ENCODE peak calls at places on chromosomes 7 and 10, in five cellular contexts. N is bronchial epithelial cell; D is cardiac muscle cell; M is RWPE2; U is CD8-positive, alpha-beta T cell. P is an unnamed sample.
A peak's percentile ranks its signal among the peaks of the same experiment; 100 is the strongest.

GRCh38 chr10:74063256-74063655 is 65.3 kb downstream of the VCL start:
- DNase-seq in M (no peak), D (peak; percentile 38), N (no peak), U (no peak), P (no peak)

GRCh38 chr10:97074256-97075145 is 111.3 kb downstream of the SLIT1 start:
- DNase-seq in M (no peak), N (no peak), D (no peak), U (no peak), P (no peak)

GRCh38 chr10:71927669-71928592 is 36.3 kb upstream of the CHST3 start:
- DNase-seq in N (peak; percentile 53), M (no peak), U (no peak), D (peak; percentile 38), P (no peak)

GRCh38 chr10:5413012-5413938 is 918 bp downstream of the NET1 start:
- DNase-seq in D (peak; percentile 74), M (peak; percentile 24), U (no peak), N (peak; percentile 63), P (peak; percentile 36)

GRCh38 chr7:149495785-149496641 is 1.6 kb downstream of the ZNF746 start:
- DNase-seq in M (no peak), D (peak; percentile 88), N (peak; percentile 43), U (no peak), P (no peak)

GRCh38 chr7:23467731-23468720 is 2.3 kb downstream of the IGF2BP3 start:
- DNase-seq in M (no peak), D (peak; percentile 69), N (no peak), U (no peak), P (peak; percentile 67)

GRCh38 chr7:135385209-135385608 is 124.7 kb downstream of the CNOT4 start:
- DNase-seq in M (no peak), N (peak; percentile 28), D (peak; percentile 90), U (no peak), P (no peak)

GRCh38 chr10:11631890-11632587 is 20.6 kb upstream of the USP6NL start:
- DNase-seq in D (no peak), M (no peak), N (no peak), U (no peak), P (peak; percentile 68)

GRCh38 chr7:17275749-17276671 is 22.4 kb upstream of the AHR start:
- DNase-seq in N (peak; percentile 93), D (peak; percentile 93), U (no peak), M (no peak), P (no peak)

GRCh38 chr10:84138478-84139125 is 707 bp upstream of the GHITM start:
- DNase-seq in D (no peak), M (no peak), U (peak; percentile 1), N (peak; percentile 11), P (peak; percentile 21)

GRCh38 chr10:99556225-99556523 is 23.4 kb downstream of the NKX2-3 start:
- DNase-seq in U (no peak), D (no peak), M (no peak), N (no peak), P (no peak)

GRCh38 chr7:155380221-155380861 is 77.6 kb upstream of the EN2 start:
- DNase-seq in D (peak; percentile 74), M (no peak), U (peak; percentile 51), N (peak; percentile 60), P (peak; percentile 90)

GRCh38 chr7:92875719-92876118 is 39.3 kb upstream of the CDK6 start:
- DNase-seq in M (no peak), D (no peak), U (no peak), N (peak; percentile 97), P (peak; percentile 14)

GRCh38 chr7:77200542-77200941 is 923 bp upstream of the FGL2 start:
- DNase-seq in D (no peak), M (no peak), U (no peak), N (no peak), P (no peak)

GRCh38 chr7:291302-292092 is 1.5 kb downstream of the FOXL3 start:
- DNase-seq in D (no peak), U (no peak), N (no peak), M (no peak), P (no peak)

GRCh38 chr10:29537799-29538198 is 97.0 kb downstream of the SVIL start:
- DNase-seq in M (no peak), N (no peak), D (no peak), U (no peak), P (no peak)

GRCh38 chr10:84423729-84424128 is 95.3 kb downstream of the CCSER2 start:
- DNase-seq in D (no peak), M (no peak), U (no peak), N (peak; percentile 37), P (no peak)

GRCh38 chr10:116270691-116271592 is 2.1 kb downstream of the GFRA1 start:
- DNase-seq in U (no peak), M (no peak), D (no peak), N (no peak), P (peak; percentile 39)

GRCh38 chr7:151851782-151852181 is 25.1 kb downstream of the PRKAG2 start:
- DNase-seq in D (no peak), N (no peak), U (no peak), M (peak; percentile 31), P (no peak)

GRCh38 chr10:42932735-42933453 is 144.0 kb upstream of the RET start:
- DNase-seq in D (no peak), N (no peak), M (no peak), U (peak; percentile 48), P (no peak)

GRCh38 chr10:26215534-26215922 is 1.0 kb upstream of the GAD2 start:
- DNase-seq in U (no peak), N (no peak), D (no peak), M (no peak), P (no peak)

GRCh38 chr10:5620966-5621365 is 45.4 kb downstream of the ASB13 start:
- DNase-seq in M (no peak), U (no peak), D (no peak), N (no peak), P (no peak)

GRCh38 chr10:86520871-86521619 is 547 bp downstream of the WAPL start:
- DNase-seq in D (peak; percentile 55), M (no peak), U (peak; percentile 13), N (peak; percentile 42), P (peak; percentile 67)

GRCh38 chr10:132390455-132391371 is 6.3 kb upstream of the PWWP2B start:
- DNase-seq in N (no peak), M (peak; percentile 29), D (no peak), U (no peak), P (no peak)

GRCh38 chr10:63885159-63885558 is 364.0 kb downstream of the REEP3 start:
- DNase-seq in M (no peak), D (no peak), N (peak; percentile 26), U (no peak), P (no peak)

GRCh38 chr7:99002146-99002826 is 124.0 kb downstream of the TRRAP start:
- DNase-seq in N (no peak), D (no peak), M (no peak), U (no peak), P (no peak)

GRCh38 chr10:128859738-128860386 is 607.2 kb upstream of the MGMT start:
- DNase-seq in D (peak; percentile 55), U (no peak), M (no peak), N (no peak), P (peak; percentile 54)

GRCh38 chr7:101998904-101999236 is 181.4 kb downstream of the CUX1 start:
- DNase-seq in D (no peak), N (no peak), U (no peak), M (no peak), P (no peak)

GRCh38 chr7:49563693-49564378 is 209.6 kb upstream of the VWC2 start:
- DNase-seq in N (no peak), D (no peak), U (no peak), M (no peak), P (no peak)
- TF ChIP-seq CTCF in N (no peak), D (no peak), U (no peak), M (no peak), P (no peak)

DNA sequence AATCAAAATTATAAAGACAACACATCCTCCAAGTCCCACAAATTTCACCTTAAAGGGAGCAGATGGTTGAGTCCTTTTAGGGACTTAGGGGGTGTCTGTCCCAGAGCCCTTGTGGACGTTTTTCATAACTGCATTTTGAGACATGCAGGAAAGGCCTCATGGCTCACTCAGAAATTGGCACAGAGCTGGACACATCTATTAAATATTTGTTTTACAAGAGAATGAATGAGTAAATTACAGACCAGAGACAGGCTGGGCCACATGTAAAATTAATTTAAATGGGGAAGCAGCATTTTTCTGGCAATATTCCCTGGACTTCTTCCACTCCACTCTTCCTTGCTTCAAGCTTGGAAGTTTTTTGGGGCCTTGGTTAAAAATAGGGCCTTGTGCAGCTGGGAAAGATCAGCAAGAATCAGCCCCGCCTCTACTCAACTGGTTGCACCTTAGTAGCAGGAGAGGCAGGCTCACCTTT is 20.0 kb downstream of the LAMB1 start:
- DNase-seq in U (no peak), M (no peak), N (peak; percentile 8), D (no peak), P (no peak)
- TF ChIP-seq CTCF in U (no peak), M (no peak), N (peak; percentile 25), D (peak; percentile 32), P (no peak)

GRCh38 chr10:75845538-75845937 is 414.1 kb downstream of the LRMDA start:
- DNase-seq in N (no peak), M (no peak), U (no peak), D (no peak), P (no peak)
- TF ChIP-seq CTCF in N (no peak), M (no peak), U (no peak), D (no peak), P (no peak)

GRCh38 chr10:103336370-103336769 is 14.6 kb downstream of the PCGF6 start:
- DNase-seq in M (no peak), U (no peak), N (no peak), D (no peak), P (no peak)

GRCh38 chr10:103334567-103334966 is 16.4 kb downstream of the PCGF6 start:
- DNase-seq in M (no peak), N (no peak), U (no peak), D (no peak), P (no peak)

DNA sequence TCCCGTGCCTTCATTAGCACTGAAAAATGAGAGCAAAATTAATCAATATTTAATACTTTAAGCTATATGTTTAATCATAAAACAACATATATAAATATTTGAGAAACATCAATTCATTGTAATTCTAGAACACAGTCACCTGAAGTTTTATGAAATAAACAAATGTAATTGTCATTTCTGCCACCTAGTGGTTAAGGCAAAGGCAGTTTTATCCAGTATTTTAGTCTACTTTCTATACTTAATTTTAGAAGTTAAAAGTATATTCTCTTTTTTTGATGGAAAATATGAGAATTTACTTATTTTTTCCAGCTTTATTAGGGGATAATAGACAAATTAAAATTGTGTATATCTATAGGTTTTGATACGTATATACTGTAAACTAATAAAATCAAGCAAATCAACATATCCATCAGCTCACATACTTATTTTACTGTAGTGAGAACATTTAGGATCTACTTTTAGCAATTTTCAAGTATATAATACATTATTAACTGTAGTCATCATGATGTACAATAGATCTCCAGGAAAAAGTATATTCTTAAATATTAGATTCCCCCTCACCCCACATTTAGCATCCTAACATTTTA is 16.9 kb downstream of the PCGF6 start:
- DNase-seq in U (no peak), D (peak; percentile 28), N (peak; percentile 35), M (no peak), P (peak; percentile 42)
- TF ChIP-seq CTCF in U (peak; percentile 80), D (peak; percentile 64), N (peak; percentile 15), M (peak; percentile 86), P (peak; percentile 58)

GRCh38 chr7:83015921-83016320 is 146.8 kb downstream of the PCLO start:
- DNase-seq in D (no peak), N (no peak), U (no peak), M (no peak), P (no peak)
- TF ChIP-seq CTCF in D (no peak), N (no peak), U (no peak), M (no peak), P (no peak)

P was measured in GM13977.